ENCODE peak calls at places on chromosomes 4 and X, in five cellular contexts. R is IMR-90, A is neuronal stem cell, B is esophagus squamous epithelium, M is uterus. I is an unnamed sample.

GRCh38 chr4:94834496-94834895 is 76.7 kb downstream of the BMPR1B start:
- DNase-seq in A (no peak), R (no peak), M (no peak), B (no peak), I (no peak)

GRCh38 chrX:154370882-154371770 is 3.3 kb downstream of the FLNA start:
- DNase-seq in R (peak; percentile 89), M (peak; percentile 91), A (peak; percentile 86), B (peak; percentile 67), I (peak; percentile 86)

GRCh38 chr4:77308843-77309242 is 151.8 kb downstream of the CCNG2 start:
- DNase-seq in A (peak; percentile 9), B (no peak), R (peak; percentile 35), M (no peak), I (no peak)

GRCh38 chr4:139628184-139629012 is 37.2 kb upstream of the MGST2 start:
- DNase-seq in B (no peak), R (no peak), M (no peak), A (no peak), I (no peak)

GRCh38 chr4:149793459-149793858 is 22.2 kb downstream of the IQCM start:
- DNase-seq in A (no peak), R (peak; percentile 45), B (no peak), M (no peak), I (no peak)

GRCh38 chrX:150094996-150095395 is 156.7 kb upstream of the EOLA2 start:
- DNase-seq in B (no peak), R (no peak), A (no peak), M (no peak), I (no peak)

GRCh38 chr4:40205259-40206198 is 8.7 kb downstream of the RHOH start:
- DNase-seq in B (no peak), R (no peak), M (no peak), A (no peak), I (no peak)

GRCh38 chr4:102836596-102836995 is 9.2 kb upstream of the UBE2D3 start:
- DNase-seq in R (no peak), A (no peak), M (no peak), B (no peak), I (no peak)

GRCh38 chr4:1136028-1136427 is 22.7 kb upstream of the RNF212 start:
- DNase-seq in A (no peak), B (no peak), R (no peak), M (no peak), I (no peak)

GRCh38 chrX:25014366-25014838 is 1.4 kb downstream of the ARX start:
- DNase-seq in M (no peak), A (no peak), B (no peak), R (no peak), I (no peak)

GRCh38 chr4:2288051-2288541 is 26.2 kb upstream of the MXD4 start:
- DNase-seq in A (no peak), B (no peak), R (no peak), M (no peak), I (no peak)

GRCh38 chr4:56148428-56148827 is 199.7 kb downstream of the CEP135 start:
- DNase-seq in A (no peak), M (no peak), B (no peak), R (no peak), I (no peak)

GRCh38 chr4:137310156-137310555 is 222.1 kb downstream of the PCDH18 start:
- DNase-seq in R (peak; percentile 4), A (no peak), B (no peak), M (no peak), I (no peak)

GRCh38 chr4:61220556-61220955 is 20.4 kb downstream of the ADGRL3 start:
- DNase-seq in B (no peak), M (no peak), A (no peak), R (no peak), I (no peak)

GRCh38 chrX:134444681-134445080 is 15.3 kb upstream of the HPRT1 start:
- DNase-seq in B (no peak), R (no peak), M (no peak), A (no peak), I (no peak)

GRCh38 chrX:71181558-71181909 is 36.9 kb downstream of the NLGN3 start:
- DNase-seq in A (no peak), M (peak; percentile 22), R (no peak), B (no peak), I (peak; percentile 43)

GRCh38 chrX:13888284-13888683 is 71.4 kb upstream of the GPM6B start:
- DNase-seq in A (no peak), M (no peak), R (no peak), B (no peak), I (no peak)

GRCh38 chrX:154372612-154373022 is 1.8 kb downstream of the FLNA start:
- DNase-seq in B (no peak), R (peak; percentile 65), M (peak; percentile 51), A (no peak), I (no peak)

GRCh38 chr4:76212851-76213414 is 691 bp downstream of the SCARB2 start:
- DNase-seq in R (peak; percentile 61), A (no peak), B (peak; percentile 23), M (no peak), I (peak; percentile 46)

GRCh38 chr4:153497091-153497531 is 31.0 kb downstream of the TMEM131L start:
- DNase-seq in B (no peak), A (no peak), M (no peak), R (peak; percentile 70), I (no peak)

GRCh38 chr4:42123071-42123644 is 29.3 kb downstream of the BEND4 start:
- DNase-seq in R (no peak), B (no peak), M (no peak), A (no peak), I (no peak)

GRCh38 chrX:129877401-129877800 is 28.6 kb upstream of the UTP14A start:
- DNase-seq in R (no peak), A (no peak), B (no peak), M (no peak), I (no peak)

GRCh38 chr4:71009796-71010588 is 16.5 kb downstream of the DCK start:
- DNase-seq in M (no peak), A (no peak), R (peak; percentile 56), B (no peak), I (no peak)

GRCh38 chr4:85747871-85748491 is 273.0 kb downstream of the ARHGAP24 start:
- DNase-seq in R (peak; percentile 83), M (no peak), A (peak; percentile 41), B (peak; percentile 7), I (no peak)

GRCh38 chr4:76753814-76754213 is 144.1 kb downstream of the SOWAHB start:
- DNase-seq in A (no peak), B (no peak), R (peak; percentile 98), M (no peak), I (no peak)

GRCh38 chr4:26613242-26613641 is 29.4 kb downstream of the TBC1D19 start:
- DNase-seq in M (no peak), R (peak; percentile 37), A (no peak), B (no peak), I (no peak)

GRCh38 chr4:8915201-8916200 is 43.9 kb upstream of the HMX1 start:
- DNase-seq in B (no peak), R (no peak), A (no peak), M (no peak), I (no peak)

DNA sequence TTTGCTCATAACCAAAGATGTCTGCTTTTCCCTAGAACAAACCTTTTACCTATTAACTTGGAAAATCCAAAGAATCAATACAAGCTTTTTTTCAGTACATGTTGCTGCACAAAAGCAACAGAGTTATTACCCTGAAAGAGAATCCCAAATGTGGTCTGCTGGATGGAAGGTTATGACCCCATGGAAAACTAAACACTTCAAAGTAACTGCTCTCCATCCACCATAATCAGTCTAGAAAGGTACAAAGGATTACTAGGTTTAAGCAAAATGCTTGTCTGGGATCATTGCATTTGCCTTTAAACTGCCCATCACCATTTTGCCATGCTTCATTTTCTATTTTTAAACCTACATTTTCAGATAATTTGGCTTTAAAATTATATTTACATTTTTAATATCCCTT is 11.7 kb downstream of the MMRN1 start:
- DNase-seq in B (no peak), R (no peak), M (no peak), A (no peak), I (no peak)
- H3K36me3 ChIP-seq in B (no peaks in the 10 kb centered on the region), R (no peaks in the 10 kb centered on the region), M (no peaks in the 10 kb centered on the region), A (peaks cover 26% of the 10 kb centered on the region), I (no peaks in the 10 kb centered on the region)

GRCh38 chr4:20253799-20254409 is 2.2 kb downstream of the SLIT2 start:
- DNase-seq in A (peak; percentile 21), R (peak; percentile 30), B (no peak), M (peak; percentile 38), I (no peak)

GRCh38 chr4:20251796-20252655 is at the start of gene SLIT2:
- DNase-seq in B (no peak), R (peak; percentile 68), M (peak; percentile 91), A (peak; percentile 88), I (no peak)

GRCh38 chr4:20253272-20253798 is 1.6 kb downstream of the SLIT2 start:
- DNase-seq in B (no peak), A (peak; percentile 18), M (peak; percentile 16), R (peak; percentile 15), I (no peak)

GRCh38 chr4:20251061-20251795 is 477 bp upstream of the SLIT2 start:
- DNase-seq in R (peak; percentile 16), A (no peak), M (no peak), B (no peak), I (no peak)

GRCh38 chr4:20252656-20253271 is 1.1 kb downstream of the SLIT2 start:
- DNase-seq in R (peak; percentile 39), M (peak; percentile 52), B (no peak), A (peak; percentile 40), I (no peak)
- H3K4me3 ChIP-seq in R (peak overlapping the region; percentile 55), M (peak overlapping the region; percentile 80), B (peak overlapping the region; percentile 45), A (peak overlapping the region; percentile 83), I (no peak overlapping the region)

GRCh38 chrX:105636667-105637066 is 185.7 kb upstream of the NRK start:
- DNase-seq in M (no peak), R (no peak), B (no peak), A (no peak), I (no peak)

GRCh38 chrX:105635794-105636193 is 186.5 kb upstream of the NRK start:
- DNase-seq in A (no peak), B (no peak), M (no peak), R (no peak), I (no peak)

DNA sequence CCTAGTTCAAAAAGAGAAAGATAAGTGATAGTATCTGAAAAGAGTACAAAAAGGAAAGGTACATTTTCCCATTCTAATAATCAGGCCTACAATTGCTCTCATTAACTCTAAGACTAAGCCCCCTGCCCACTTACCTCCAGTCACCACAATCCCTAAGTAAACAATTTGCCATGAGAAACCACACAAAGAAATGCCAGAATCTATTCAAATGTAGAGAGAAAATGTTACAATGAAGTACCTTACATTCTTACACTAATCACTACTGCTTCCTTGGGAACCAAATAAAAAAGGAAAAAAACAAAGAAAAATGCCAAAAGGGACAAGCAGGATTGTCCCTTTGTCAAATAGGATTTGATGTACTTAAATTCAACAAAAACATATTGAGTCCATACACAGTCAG is 188.2 kb upstream of the NRK start:
- DNase-seq in A (no peak), B (no peak), M (no peak), R (no peak), I (no peak)
- H3K36me3 ChIP-seq in A (no peaks in the 10 kb centered on the region), B (no peaks in the 10 kb centered on the region), M (no peaks in the 10 kb centered on the region), R (no peaks in the 10 kb centered on the region), I (no peaks in the 10 kb centered on the region)

GRCh38 chr4:125360727-125361126 is 46.0 kb downstream of the FAT4 start:
- DNase-seq in B (no peak), R (no peak), A (no peak), M (no peak), I (no peak)

GRCh38 chr4:125359363-125359762 is 44.6 kb downstream of the FAT4 start:
- DNase-seq in R (no peak), A (no peak), B (no peak), M (no peak), I (no peak)

GRCh38 chr4:125359960-125360628 is 45.3 kb downstream of the FAT4 start:
- DNase-seq in M (no peak), B (no peak), A (no peak), R (no peak), I (no peak)

GRCh38 chr4:125357675-125358074 is 42.9 kb downstream of the FAT4 start:
- DNase-seq in R (no peak), M (no peak), A (peak; percentile 61), B (no peak), I (no peak)

GRCh38 chr4:125358453-125358852 is 43.7 kb downstream of the FAT4 start:
- DNase-seq in A (no peak), R (no peak), M (no peak), B (no peak), I (no peak)
- H3K4me3 ChIP-seq in A (no peak overlapping the region), R (no peak overlapping the region), M (no peak overlapping the region), B (no peak overlapping the region), I (no peak overlapping the region)

I was measured in effector memory CD4-positive, alpha-beta T cell.